ENCODE peak calls at places on chromosomes 7 and 10, in ten cellular contexts. X, P, M, L, F, N, Z, G, A and Q are unnamed samples.

GRCh38 chr7:153381275-153382119 is 621.9 kb downstream of the ACTR3B start:
- DNase-seq in G (peak), L (no peak), X (peak), P (peak), N (peak), F (no peak), A (no peak), M (no peak), Z (peak), Q (no peak)

GRCh38 chr10:88042162-88043100 is 179.0 kb downstream of the PTEN start:
- DNase-seq in X (no peak), M (peak), Z (no peak), N (no peak), P (peak), G (peak), L (no peak), A (no peak), F (no peak), Q (peak)

GRCh38 chr7:158617737-158618128 is 30.1 kb upstream of the PTPRN2 start:
- DNase-seq in N (no peak), L (no peak), F (no peak), A (no peak), G (no peak), Z (no peak), P (no peak), M (peak), X (no peak), Q (no peak)

GRCh38 chr10:86940677-86941076 is 16.7 kb downstream of the MMRN2 start:
- DNase-seq in Z (no peak), G (peak), X (no peak), F (no peak), A (no peak), P (no peak), N (no peak), L (no peak), M (no peak), Q (no peak)

GRCh38 chr10:84987039-84987438 is 658.6 kb downstream of the CCSER2 start:
- DNase-seq in A (no peak), Z (no peak), F (no peak), M (no peak), X (no peak), L (no peak), P (no peak), G (no peak), N (no peak), Q (no peak)

GRCh38 chr7:87059525-87060287 is at the start of gene ELAPOR2:
- DNase-seq in M (peak), X (peak), Z (peak), F (peak), L (peak), P (peak), N (peak), G (peak), A (peak), Q (peak)

GRCh38 chr7:112149734-112150133 is 56.5 kb downstream of the DOCK4 start:
- DNase-seq in Z (no peak), G (no peak), F (no peak), P (no peak), M (no peak), L (no peak), A (no peak), N (no peak), X (no peak), Q (no peak)

GRCh38 chr7:1359051-1359400 is 100.2 kb downstream of the MICALL2 start:
- DNase-seq in N (no peak), A (no peak), Z (no peak), G (no peak), P (no peak), L (no peak), X (peak), M (no peak), F (no peak), Q (no peak)

GRCh38 chr10:119263966-119264621 is 56.7 kb downstream of the GRK5 start:
- DNase-seq in L (no peak), A (no peak), F (no peak), Z (no peak), G (no peak), M (no peak), N (no peak), X (no peak), P (no peak), Q (no peak)

GRCh38 chr10:91579351-91579985 is 53.4 kb downstream of the PPP1R3C start:
- DNase-seq in N (no peak), L (no peak), M (peak), A (no peak), X (no peak), Z (no peak), F (no peak), P (no peak), G (no peak), Q (no peak)

GRCh38 chr7:22990588-22990949 is 23.4 kb downstream of the HYCC1 start:
- DNase-seq in F (no peak), P (no peak), L (no peak), X (no peak), A (no peak), N (no peak), G (no peak), M (peak), Z (no peak), Q (no peak)

GRCh38 chr7:155214328-155214986 is 83.2 kb upstream of the INSIG1 start:
- DNase-seq in N (no peak), F (no peak), Z (no peak), P (peak), L (no peak), X (no peak), A (no peak), M (no peak), G (no peak), Q (no peak)

GRCh38 chr7:37212526-37212925 is 236.1 kb downstream of the ELMO1 start:
- DNase-seq in G (no peak), A (no peak), Z (no peak), L (no peak), N (no peak), P (no peak), M (no peak), X (no peak), F (no peak), Q (no peak)

GRCh38 chr7:126483972-126484371 is 768.8 kb downstream of the GRM8 start:
- DNase-seq in A (no peak), P (no peak), G (no peak), L (no peak), X (no peak), F (no peak), Z (no peak), N (no peak), M (no peak), Q (no peak)

GRCh38 chr10:69107667-69108066 is 16.3 kb upstream of the VPS26A start:
- DNase-seq in F (no peak), Z (no peak), M (no peak), X (no peak), N (no peak), G (no peak), P (no peak), A (no peak), L (no peak), Q (no peak)

GRCh38 chr7:41047192-41047591 is 655.7 kb downstream of the INHBA start:
- DNase-seq in M (no peak), L (no peak), X (no peak), P (no peak), F (no peak), Z (no peak), G (no peak), N (no peak), A (no peak), Q (no peak)

GRCh38 chr10:48898426-48898825 is 41.2 kb downstream of the LRRC18 start:
- DNase-seq in L (no peak), F (no peak), Z (no peak), P (no peak), G (no peak), N (no peak), A (no peak), M (no peak), X (no peak), Q (no peak)

GRCh38 chr10:637771-638195 is 51.7 kb downstream of the DIP2C start:
- DNase-seq in P (no peak), L (no peak), X (no peak), F (no peak), M (no peak), N (no peak), A (no peak), Z (no peak), G (no peak), Q (no peak)

GRCh38 chr10:6871128-6871527 is 291.1 kb upstream of the PRKCQ start:
- DNase-seq in X (no peak), N (no peak), P (no peak), F (no peak), M (no peak), Z (peak), L (no peak), G (no peak), A (no peak), Q (no peak)

GRCh38 chr7:132255898-132256297 is 320.4 kb downstream of the PLXNA4 start:
- DNase-seq in N (no peak), F (no peak), L (no peak), G (peak), X (peak), P (peak), A (no peak), M (no peak), Z (no peak), Q (no peak)

GRCh38 chr7:17557305-17557704 is 258.9 kb downstream of the AHR start:
- DNase-seq in M (peak), P (no peak), L (no peak), N (no peak), G (no peak), Z (no peak), X (no peak), A (no peak), F (no peak), Q (no peak)

GRCh38 chr10:31972519-31973041 is 43.9 kb upstream of the ARHGAP12 start:
- DNase-seq in N (no peak), G (no peak), M (no peak), Z (no peak), P (peak), F (no peak), A (no peak), X (no peak), L (no peak), Q (no peak)

GRCh38 chr7:137820156-137820555 is 26.6 kb downstream of the DGKI start:
- DNase-seq in N (no peak), L (no peak), F (no peak), A (no peak), M (no peak), Z (no peak), X (no peak), G (no peak), P (no peak), Q (no peak)

GRCh38 chr10:48792687-48793096 is 108.0 kb downstream of the WDFY4 start:
- DNase-seq in Z (no peak), N (peak), A (no peak), L (no peak), P (peak), G (no peak), X (no peak), F (no peak), M (peak), Q (no peak)

GRCh38 chr10:99965700-99966099 is 44.0 kb downstream of the DNMBP start:
- DNase-seq in A (no peak), M (no peak), Z (no peak), X (no peak), L (no peak), G (no peak), P (no peak), N (no peak), F (no peak), Q (no peak)

GRCh38 chr7:42238709-42239395 is 1.8 kb upstream of the GLI3 start:
- DNase-seq in N (peak), P (peak), Z (peak), A (no peak), L (peak), X (no peak), G (no peak), M (peak), F (no peak), Q (no peak)

GRCh38 chr10:97185326-97186058 is at the start of gene SLIT1:
- DNase-seq in F (no peak), A (no peak), P (no peak), Z (no peak), X (no peak), M (no peak), G (no peak), N (no peak), L (no peak), Q (no peak)

GRCh38 chr10:129744896-129745750 is 219.0 kb downstream of the EBF3 start:
- DNase-seq in A (no peak), Z (no peak), P (no peak), N (no peak), F (no peak), X (no peak), G (no peak), M (no peak), L (no peak), Q (no peak)

GRCh38 chr10:1411956-1412355 is 325.4 kb downstream of the ADARB2 start:
- DNase-seq in L (no peak), Z (no peak), X (no peak), N (no peak), P (no peak), F (no peak), A (no peak), M (no peak), G (peak), Q (no peak)

GRCh38 chr10:14353291-14353913 is 22.7 kb upstream of the FRMD4A start:
- DNase-seq in P (peak), Z (no peak), M (no peak), L (no peak), N (no peak), F (no peak), A (no peak), X (no peak), G (no peak), Q (no peak)

GRCh38 chr7:157667261-157667660 is 330.5 kb downstream of the DNAJB6 start:
- DNase-seq in A (no peak), F (no peak), N (no peak), G (no peak), P (no peak), L (no peak), Z (no peak), M (no peak), X (no peak), Q (no peak)

DNA sequence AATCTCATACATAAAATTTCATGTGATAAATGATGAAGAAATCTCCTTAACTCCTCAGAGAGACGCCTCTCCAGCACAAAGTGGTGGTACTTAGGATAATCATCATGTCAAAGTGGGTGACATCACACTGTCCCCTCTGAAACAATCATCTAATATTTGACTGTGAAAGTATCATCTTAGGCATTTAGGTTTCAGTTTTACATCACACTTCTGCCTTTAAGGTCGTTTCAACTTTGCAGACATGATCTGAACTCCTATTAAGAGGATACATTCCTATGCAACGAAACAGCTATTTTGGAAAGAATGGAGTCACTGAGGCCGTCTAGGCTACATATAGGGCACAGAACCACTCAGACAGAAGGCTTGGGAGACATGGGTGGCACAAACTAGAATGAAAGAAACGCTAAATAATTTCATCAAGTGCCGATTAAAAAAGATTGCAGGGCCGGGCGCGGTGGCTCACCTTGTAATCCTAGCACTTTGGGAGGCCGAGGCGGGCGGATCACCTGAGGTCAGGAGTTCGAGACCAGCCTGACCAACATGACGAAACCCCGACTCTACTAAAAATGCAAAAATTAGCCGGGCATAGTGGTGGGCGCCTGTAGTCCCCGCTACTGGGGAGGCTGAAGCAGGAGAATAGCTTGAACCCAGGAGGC is 2.0 kb downstream of the VOPP1 start:
- DNase-seq in P (no peak), A (no peak), X (no peak), Z (no peak), M (no peak), N (no peak), G (no peak), L (no peak), F (no peak), Q (no peak)
- H3K27ac ChIP-seq in P (peak), A (peak), X (peak), Z (peak), M (peak), N (peak), G (peak), L (no peak), F (no peak), Q (peak)

GRCh38 chr7:27155816-27156507 is 513 bp downstream of the HOXA7 start:
- DNase-seq in Z (peak), X (no peak), L (peak), A (no peak), F (no peak), M (no peak), N (peak), G (peak), P (peak), Q (no peak)

GRCh38 chr7:27156508-27156898 is at the start of gene HOXA7:
- DNase-seq in G (peak), X (no peak), M (peak), N (peak), A (no peak), Z (peak), P (peak), L (peak), F (no peak), Q (peak)

GRCh38 chr7:27154369-27154768 is 2.0 kb upstream of the HOXA3 start:
- DNase-seq in P (peak), A (no peak), G (peak), X (no peak), N (no peak), Z (no peak), M (no peak), F (no peak), L (peak), Q (no peak)

GRCh38 chr7:27153526-27153925 is 1.1 kb upstream of the HOXA3 start:
- DNase-seq in L (no peak), A (no peak), G (peak), Z (no peak), F (no peak), M (no peak), X (no peak), N (no peak), P (no peak), Q (no peak)

DNA sequence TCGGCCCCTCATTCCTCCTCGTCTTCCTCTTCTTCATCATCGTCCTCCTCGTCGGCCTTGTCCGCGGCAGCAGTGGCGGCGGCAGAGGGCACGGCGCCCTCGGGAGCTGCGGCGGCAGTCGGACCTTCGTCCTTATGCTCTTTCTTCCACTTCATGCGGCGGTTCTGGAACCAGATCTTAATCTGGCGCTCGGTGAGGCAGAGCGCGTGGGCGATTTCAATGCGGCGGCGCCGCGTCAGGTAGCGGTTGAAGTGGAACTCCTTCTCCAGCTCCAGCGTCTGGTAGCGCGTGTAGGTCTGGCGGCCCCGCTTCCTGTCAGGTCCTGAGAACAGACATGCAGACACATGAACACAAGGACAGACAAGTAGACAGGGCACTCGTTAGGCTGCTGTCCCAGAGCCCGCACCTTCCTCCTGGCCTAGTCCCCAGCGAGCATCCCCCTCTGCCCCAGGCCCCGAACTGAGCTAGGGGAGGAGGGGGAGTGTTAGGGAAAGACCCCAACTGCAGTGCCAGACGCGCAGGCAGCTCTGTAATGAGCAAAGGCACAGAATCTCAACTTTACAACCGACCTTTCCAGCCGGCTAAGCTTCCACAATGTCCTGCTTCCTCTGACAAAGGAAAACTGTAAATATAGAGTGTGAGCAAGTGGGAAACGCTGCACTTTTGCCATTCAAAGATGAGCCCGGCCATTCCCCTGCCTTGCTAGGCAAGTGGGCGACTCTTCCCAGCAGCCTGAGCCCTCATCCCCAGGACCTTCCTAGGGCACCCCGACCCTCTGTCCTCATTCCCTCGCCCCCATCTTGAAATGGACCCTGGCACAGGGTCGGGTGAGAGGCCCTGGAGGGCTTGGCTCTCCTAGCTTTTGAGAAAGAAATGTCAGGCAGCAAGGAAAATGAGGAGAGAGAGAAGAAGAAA is 1.3 kb downstream of the HOXA7 start:
- DNase-seq in P (peak), G (peak), Z (peak), F (no peak), N (peak), L (peak), A (no peak), M (no peak), X (no peak), Q (peak)
- TF ChIP-seq POLR2A in P (no peak), G (no peak), Z (no peak), F (no peak), N (no peak), L (no peak), A (no peak), M (no peak), X (no peak), Q (no peak)

GRCh38 chr10:28686835-28687682 is 9.7 kb downstream of the BAMBI start:
- DNase-seq in P (no peak), A (no peak), L (no peak), N (no peak), Z (no peak), G (no peak), X (no peak), F (no peak), M (peak), Q (no peak)
- H3K27ac ChIP-seq in P (peak), A (no peak), L (no peak), N (peak), Z (no peak), G (no peak), X (no peak), F (no peak), M (no peak), Q (no peak)

GRCh38 chr10:79246606-79247275 is 100.5 kb upstream of the PPIF start:
- DNase-seq in M (no peak), P (peak), Z (peak), A (no peak), G (no peak), L (peak), X (peak), N (peak), F (no peak), Q (peak)
- TF ChIP-seq POLR2A in M (no peak), P (no peak), Z (no peak), A (no peak), G (no peak), L (no peak), X (no peak), N (no peak), F (no peak), Q (no peak)

DNA sequence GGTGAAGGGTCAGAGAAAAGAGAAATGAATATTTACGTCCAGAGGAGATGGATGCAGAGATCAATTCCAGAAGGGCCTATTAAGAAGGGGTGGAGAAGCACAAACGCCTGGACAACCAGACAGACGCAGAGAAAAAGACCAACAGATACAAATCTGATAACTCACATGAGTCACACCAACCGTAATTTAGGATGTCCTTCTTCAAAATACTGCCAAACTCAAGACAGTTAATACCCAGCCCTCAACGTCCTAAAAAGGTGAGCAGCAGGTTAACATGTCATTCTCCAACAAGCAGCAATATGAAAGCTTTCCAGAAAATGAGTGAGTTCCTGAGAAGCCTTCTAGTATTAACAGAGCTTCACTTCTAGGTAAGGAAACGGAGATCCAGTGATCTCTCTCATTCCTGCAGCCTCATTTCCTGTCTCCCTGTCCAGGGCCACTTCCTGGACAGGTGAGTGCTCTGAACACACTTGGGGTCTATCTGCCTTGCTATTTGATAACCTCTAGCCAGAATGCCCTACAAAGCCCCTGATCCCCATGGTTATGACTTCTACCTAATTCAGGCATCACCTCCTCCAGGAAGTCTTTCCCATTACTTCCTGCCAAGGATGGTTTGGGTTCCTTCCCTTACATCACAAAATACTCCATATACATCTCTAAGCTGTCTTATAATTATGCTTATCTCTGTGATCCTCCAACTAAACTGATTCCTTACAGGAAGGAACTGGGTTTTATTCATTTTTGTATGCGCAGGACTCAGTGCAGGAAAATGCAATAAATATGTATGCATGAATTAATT is 41.6 kb downstream of the PIP4K2A start:
- DNase-seq in F (no peak), N (no peak), A (no peak), L (no peak), Z (no peak), X (no peak), G (no peak), P (no peak), M (no peak), Q (no peak)
- H3K27ac ChIP-seq in F (no peak), N (no peak), A (no peak), L (no peak), Z (no peak), X (no peak), G (no peak), P (no peak), M (no peak), Q (no peak)